ENCODE peak calls at places on chromosome 20, in eight cellular contexts. One of them, this sample, is unnamed.

GRCh38 chr20:23187759-23188158 is 101.6 kb upstream of the CD93 start:
- DNase-seq in sigmoid colon: no peak
- DNase-seq in anterior cingulate cortex: no peak
- DNase-seq in activated gamma-delta T cell treated with Interleukin-2 at 50 U/mL for 16 hours: no peak
- DNase-seq in nephron progenitor cell: no peak
- DNase-seq in activated CD4-positive, alpha-beta T cell treated with anti-CD3 and anti-CD28 coated beads, Interleukin-2, amount 50 U/mL, for 48 hours: no peak
- DNase-seq in fibroblast of the conjunctiva: no peak
- DNase-seq in aorta: no peak
- DNase-seq in this sample: no peak

GRCh38 chr20:2387180-2387577 is 6.5 kb downstream of the TGM6 start:
- DNase-seq in sigmoid colon: no peak
- DNase-seq in anterior cingulate cortex: no peak
- DNase-seq in activated gamma-delta T cell treated with Interleukin-2 at 50 U/mL for 16 hours: no peak
- DNase-seq in nephron progenitor cell: peak
- DNase-seq in activated CD4-positive, alpha-beta T cell treated with anti-CD3 and anti-CD28 coated beads, Interleukin-2, amount 50 U/mL, for 48 hours: peak
- DNase-seq in fibroblast of the conjunctiva: no peak
- DNase-seq in aorta: no peak
- DNase-seq in this sample: peak

GRCh38 chr20:34570859-34571306 is 12.4 kb downstream of the MAP1LC3A start:
- DNase-seq in sigmoid colon: no peak
- DNase-seq in anterior cingulate cortex: no peak
- DNase-seq in activated gamma-delta T cell treated with Interleukin-2 at 50 U/mL for 16 hours: no peak
- DNase-seq in nephron progenitor cell: no peak
- DNase-seq in activated CD4-positive, alpha-beta T cell treated with anti-CD3 and anti-CD28 coated beads, Interleukin-2, amount 50 U/mL, for 48 hours: no peak
- DNase-seq in fibroblast of the conjunctiva: no peak
- DNase-seq in aorta: no peak
- DNase-seq in this sample: no peak

GRCh38 chr20:1657556-1658334 is at the start of gene SIRPG:
- DNase-seq in sigmoid colon: no peak
- DNase-seq in anterior cingulate cortex: no peak
- DNase-seq in activated gamma-delta T cell treated with Interleukin-2 at 50 U/mL for 16 hours: peak
- DNase-seq in nephron progenitor cell: no peak
- DNase-seq in activated CD4-positive, alpha-beta T cell treated with anti-CD3 and anti-CD28 coated beads, Interleukin-2, amount 50 U/mL, for 48 hours: no peak
- DNase-seq in fibroblast of the conjunctiva: no peak
- DNase-seq in aorta: no peak
- DNase-seq in this sample: no peak

GRCh38 chr20:62055106-62055861 is 10.4 kb downstream of the TAF4 start:
- DNase-seq in sigmoid colon: no peak
- DNase-seq in anterior cingulate cortex: no peak
- DNase-seq in activated gamma-delta T cell treated with Interleukin-2 at 50 U/mL for 16 hours: no peak
- DNase-seq in nephron progenitor cell: no peak
- DNase-seq in activated CD4-positive, alpha-beta T cell treated with anti-CD3 and anti-CD28 coated beads, Interleukin-2, amount 50 U/mL, for 48 hours: no peak
- DNase-seq in fibroblast of the conjunctiva: no peak
- DNase-seq in aorta: no peak
- DNase-seq in this sample: no peak

GRCh38 chr20:25237610-25238318 is 10.1 kb upstream of the PYGB start:
- DNase-seq in sigmoid colon: peak
- DNase-seq in anterior cingulate cortex: no peak
- DNase-seq in activated gamma-delta T cell treated with Interleukin-2 at 50 U/mL for 16 hours: no peak
- DNase-seq in nephron progenitor cell: no peak
- DNase-seq in activated CD4-positive, alpha-beta T cell treated with anti-CD3 and anti-CD28 coated beads, Interleukin-2, amount 50 U/mL, for 48 hours: peak
- DNase-seq in fibroblast of the conjunctiva: peak
- DNase-seq in aorta: peak
- DNase-seq in this sample: peak

GRCh38 chr20:47377122-47377722 is 20.7 kb upstream of the ZMYND8 start:
- DNase-seq in sigmoid colon: no peak
- DNase-seq in anterior cingulate cortex: no peak
- DNase-seq in activated gamma-delta T cell treated with Interleukin-2 at 50 U/mL for 16 hours: no peak
- DNase-seq in nephron progenitor cell: no peak
- DNase-seq in activated CD4-positive, alpha-beta T cell treated with anti-CD3 and anti-CD28 coated beads, Interleukin-2, amount 50 U/mL, for 48 hours: no peak
- DNase-seq in fibroblast of the conjunctiva: no peak
- DNase-seq in aorta: no peak
- DNase-seq in this sample: no peak

GRCh38 chr20:63327229-63327745 is 33.9 kb downstream of the CHRNA4 start:
- DNase-seq in sigmoid colon: no peak
- DNase-seq in anterior cingulate cortex: no peak
- DNase-seq in activated gamma-delta T cell treated with Interleukin-2 at 50 U/mL for 16 hours: no peak
- DNase-seq in nephron progenitor cell: no peak
- DNase-seq in activated CD4-positive, alpha-beta T cell treated with anti-CD3 and anti-CD28 coated beads, Interleukin-2, amount 50 U/mL, for 48 hours: no peak
- DNase-seq in fibroblast of the conjunctiva: no peak
- DNase-seq in aorta: peak
- DNase-seq in this sample: no peak

GRCh38 chr20:3616250-3616649 is 46.9 kb downstream of the GFRA4 start:
- DNase-seq in sigmoid colon: no peak
- DNase-seq in anterior cingulate cortex: no peak
- DNase-seq in activated gamma-delta T cell treated with Interleukin-2 at 50 U/mL for 16 hours: no peak
- DNase-seq in nephron progenitor cell: no peak
- DNase-seq in activated CD4-positive, alpha-beta T cell treated with anti-CD3 and anti-CD28 coated beads, Interleukin-2, amount 50 U/mL, for 48 hours: no peak
- DNase-seq in fibroblast of the conjunctiva: no peak
- DNase-seq in aorta: no peak
- DNase-seq in this sample: no peak

GRCh38 chr20:32988008-32988407 is 16.2 kb downstream of the SUN5 start:
- DNase-seq in sigmoid colon: no peak
- DNase-seq in anterior cingulate cortex: no peak
- DNase-seq in activated gamma-delta T cell treated with Interleukin-2 at 50 U/mL for 16 hours: no peak
- DNase-seq in nephron progenitor cell: no peak
- DNase-seq in activated CD4-positive, alpha-beta T cell treated with anti-CD3 and anti-CD28 coated beads, Interleukin-2, amount 50 U/mL, for 48 hours: no peak
- DNase-seq in fibroblast of the conjunctiva: no peak
- DNase-seq in aorta: no peak
- DNase-seq in this sample: no peak

GRCh38 chr20:19734811-19735210 is 23.2 kb upstream of the RIN2 start:
- DNase-seq in sigmoid colon: no peak
- DNase-seq in anterior cingulate cortex: no peak
- DNase-seq in activated gamma-delta T cell treated with Interleukin-2 at 50 U/mL for 16 hours: no peak
- DNase-seq in nephron progenitor cell: no peak
- DNase-seq in activated CD4-positive, alpha-beta T cell treated with anti-CD3 and anti-CD28 coated beads, Interleukin-2, amount 50 U/mL, for 48 hours: no peak
- DNase-seq in fibroblast of the conjunctiva: no peak
- DNase-seq in aorta: no peak
- DNase-seq in this sample: no peak

GRCh38 chr20:32569380-32570305 is 15.5 kb downstream of the NOL4L start:
- DNase-seq in sigmoid colon: no peak
- DNase-seq in anterior cingulate cortex: no peak
- DNase-seq in activated gamma-delta T cell treated with Interleukin-2 at 50 U/mL for 16 hours: no peak
- DNase-seq in nephron progenitor cell: no peak
- DNase-seq in activated CD4-positive, alpha-beta T cell treated with anti-CD3 and anti-CD28 coated beads, Interleukin-2, amount 50 U/mL, for 48 hours: no peak
- DNase-seq in fibroblast of the conjunctiva: no peak
- DNase-seq in aorta: no peak
- DNase-seq in this sample: no peak

GRCh38 chr20:4014031-4014474 is 1.3 kb downstream of the RNF24 start:
- DNase-seq in sigmoid colon: no peak
- DNase-seq in anterior cingulate cortex: peak
- DNase-seq in activated gamma-delta T cell treated with Interleukin-2 at 50 U/mL for 16 hours: no peak
- DNase-seq in nephron progenitor cell: no peak
- DNase-seq in activated CD4-positive, alpha-beta T cell treated with anti-CD3 and anti-CD28 coated beads, Interleukin-2, amount 50 U/mL, for 48 hours: no peak
- DNase-seq in fibroblast of the conjunctiva: peak
- DNase-seq in aorta: no peak
- DNase-seq in this sample: no peak

GRCh38 chr20:52342913-52343312 is 151.3 kb upstream of the ZFP64 start:
- DNase-seq in sigmoid colon: no peak
- DNase-seq in anterior cingulate cortex: no peak
- DNase-seq in activated gamma-delta T cell treated with Interleukin-2 at 50 U/mL for 16 hours: no peak
- DNase-seq in nephron progenitor cell: no peak
- DNase-seq in activated CD4-positive, alpha-beta T cell treated with anti-CD3 and anti-CD28 coated beads, Interleukin-2, amount 50 U/mL, for 48 hours: no peak
- DNase-seq in fibroblast of the conjunctiva: no peak
- DNase-seq in aorta: no peak
- DNase-seq in this sample: no peak

GRCh38 chr20:49286689-49287551 is 9.1 kb upstream of the ZNFX1 start:
- DNase-seq in sigmoid colon: no peak
- DNase-seq in anterior cingulate cortex: no peak
- DNase-seq in activated gamma-delta T cell treated with Interleukin-2 at 50 U/mL for 16 hours: no peak
- DNase-seq in nephron progenitor cell: no peak
- DNase-seq in activated CD4-positive, alpha-beta T cell treated with anti-CD3 and anti-CD28 coated beads, Interleukin-2, amount 50 U/mL, for 48 hours: no peak
- DNase-seq in fibroblast of the conjunctiva: no peak
- DNase-seq in aorta: no peak
- DNase-seq in this sample: no peak

GRCh38 chr20:6651016-6651415 is 116.5 kb upstream of the BMP2 start:
- DNase-seq in sigmoid colon: peak
- DNase-seq in anterior cingulate cortex: no peak
- DNase-seq in activated gamma-delta T cell treated with Interleukin-2 at 50 U/mL for 16 hours: no peak
- DNase-seq in nephron progenitor cell: no peak
- DNase-seq in activated CD4-positive, alpha-beta T cell treated with anti-CD3 and anti-CD28 coated beads, Interleukin-2, amount 50 U/mL, for 48 hours: no peak
- DNase-seq in fibroblast of the conjunctiva: no peak
- DNase-seq in aorta: no peak
- DNase-seq in this sample: no peak

GRCh38 chr20:22577515-22578220 is 6.7 kb downstream of the FOXA2 start:
- DNase-seq in sigmoid colon: no peak
- DNase-seq in anterior cingulate cortex: no peak
- DNase-seq in activated gamma-delta T cell treated with Interleukin-2 at 50 U/mL for 16 hours: no peak
- DNase-seq in nephron progenitor cell: peak
- DNase-seq in activated CD4-positive, alpha-beta T cell treated with anti-CD3 and anti-CD28 coated beads, Interleukin-2, amount 50 U/mL, for 48 hours: no peak
- DNase-seq in fibroblast of the conjunctiva: no peak
- DNase-seq in aorta: no peak
- DNase-seq in this sample: no peak

GRCh38 chr20:667351-668034 is 8.1 kb downstream of the SCRT2 start:
- DNase-seq in sigmoid colon: no peak
- DNase-seq in anterior cingulate cortex: no peak
- DNase-seq in activated gamma-delta T cell treated with Interleukin-2 at 50 U/mL for 16 hours: peak
- DNase-seq in nephron progenitor cell: peak
- DNase-seq in activated CD4-positive, alpha-beta T cell treated with anti-CD3 and anti-CD28 coated beads, Interleukin-2, amount 50 U/mL, for 48 hours: peak
- DNase-seq in fibroblast of the conjunctiva: no peak
- DNase-seq in aorta: peak
- DNase-seq in this sample: peak

GRCh38 chr20:10005885-10006284 is 28.9 kb upstream of the ANKEF1 start:
- DNase-seq in sigmoid colon: no peak
- DNase-seq in anterior cingulate cortex: no peak
- DNase-seq in activated gamma-delta T cell treated with Interleukin-2 at 50 U/mL for 16 hours: no peak
- DNase-seq in nephron progenitor cell: no peak
- DNase-seq in activated CD4-positive, alpha-beta T cell treated with anti-CD3 and anti-CD28 coated beads, Interleukin-2, amount 50 U/mL, for 48 hours: no peak
- DNase-seq in fibroblast of the conjunctiva: no peak
- DNase-seq in aorta: no peak
- DNase-seq in this sample: no peak

GRCh38 chr20:20161611-20162010 is 109.3 kb downstream of the CFAP61 start:
- DNase-seq in sigmoid colon: no peak
- DNase-seq in anterior cingulate cortex: no peak
- DNase-seq in activated gamma-delta T cell treated with Interleukin-2 at 50 U/mL for 16 hours: no peak
- DNase-seq in nephron progenitor cell: no peak
- DNase-seq in activated CD4-positive, alpha-beta T cell treated with anti-CD3 and anti-CD28 coated beads, Interleukin-2, amount 50 U/mL, for 48 hours: no peak
- DNase-seq in fibroblast of the conjunctiva: no peak
- DNase-seq in aorta: no peak
- DNase-seq in this sample: no peak

GRCh38 chr20:34994509-34995131 is 39.0 kb downstream of the MYH7B start:
- DNase-seq in sigmoid colon: no peak
- DNase-seq in anterior cingulate cortex: no peak
- DNase-seq in activated gamma-delta T cell treated with Interleukin-2 at 50 U/mL for 16 hours: no peak
- DNase-seq in nephron progenitor cell: no peak
- DNase-seq in activated CD4-positive, alpha-beta T cell treated with anti-CD3 and anti-CD28 coated beads, Interleukin-2, amount 50 U/mL, for 48 hours: no peak
- DNase-seq in fibroblast of the conjunctiva: no peak
- DNase-seq in aorta: no peak
- DNase-seq in this sample: no peak

GRCh38 chr20:5504061-5504739 is 187.4 kb upstream of the PROKR2 start:
- DNase-seq in sigmoid colon: peak
- DNase-seq in anterior cingulate cortex: peak
- DNase-seq in activated gamma-delta T cell treated with Interleukin-2 at 50 U/mL for 16 hours: no peak
- DNase-seq in nephron progenitor cell: no peak
- DNase-seq in activated CD4-positive, alpha-beta T cell treated with anti-CD3 and anti-CD28 coated beads, Interleukin-2, amount 50 U/mL, for 48 hours: no peak
- DNase-seq in fibroblast of the conjunctiva: peak
- DNase-seq in aorta: peak
- DNase-seq in this sample: no peak

GRCh38 chr20:2984956-2985661 is 58.3 kb upstream of the GNRH2 start:
- DNase-seq in sigmoid colon: no peak
- DNase-seq in anterior cingulate cortex: no peak
- DNase-seq in activated gamma-delta T cell treated with Interleukin-2 at 50 U/mL for 16 hours: no peak
- DNase-seq in nephron progenitor cell: no peak
- DNase-seq in activated CD4-positive, alpha-beta T cell treated with anti-CD3 and anti-CD28 coated beads, Interleukin-2, amount 50 U/mL, for 48 hours: peak
- DNase-seq in fibroblast of the conjunctiva: peak
- DNase-seq in aorta: peak
- DNase-seq in this sample: no peak

GRCh38 chr20:25695532-25696383 is 895 bp downstream of the ZNF337 start:
- DNase-seq in sigmoid colon: no peak
- DNase-seq in anterior cingulate cortex: no peak
- DNase-seq in activated gamma-delta T cell treated with Interleukin-2 at 50 U/mL for 16 hours: no peak
- DNase-seq in nephron progenitor cell: no peak
- DNase-seq in activated CD4-positive, alpha-beta T cell treated with anti-CD3 and anti-CD28 coated beads, Interleukin-2, amount 50 U/mL, for 48 hours: peak
- DNase-seq in fibroblast of the conjunctiva: no peak
- DNase-seq in aorta: no peak
- DNase-seq in this sample: no peak

GRCh38 chr20:57698867-57699275 is 10.9 kb downstream of the PMEPA1 start:
- DNase-seq in sigmoid colon: no peak
- DNase-seq in anterior cingulate cortex: no peak
- DNase-seq in activated gamma-delta T cell treated with Interleukin-2 at 50 U/mL for 16 hours: no peak
- DNase-seq in nephron progenitor cell: no peak
- DNase-seq in activated CD4-positive, alpha-beta T cell treated with anti-CD3 and anti-CD28 coated beads, Interleukin-2, amount 50 U/mL, for 48 hours: peak
- DNase-seq in fibroblast of the conjunctiva: no peak
- DNase-seq in aorta: no peak
- DNase-seq in this sample: peak

GRCh38 chr20:3808141-3808479 is 12.0 kb downstream of the CDC25B start:
- DNase-seq in sigmoid colon: peak
- DNase-seq in anterior cingulate cortex: no peak
- DNase-seq in activated gamma-delta T cell treated with Interleukin-2 at 50 U/mL for 16 hours: no peak
- DNase-seq in nephron progenitor cell: no peak
- DNase-seq in activated CD4-positive, alpha-beta T cell treated with anti-CD3 and anti-CD28 coated beads, Interleukin-2, amount 50 U/mL, for 48 hours: no peak
- DNase-seq in fibroblast of the conjunctiva: peak
- DNase-seq in aorta: peak
- DNase-seq in this sample: no peak

GRCh38 chr20:7161690-7162089 is 394.2 kb downstream of the BMP2 start:
- DNase-seq in sigmoid colon: no peak
- DNase-seq in anterior cingulate cortex: no peak
- DNase-seq in activated gamma-delta T cell treated with Interleukin-2 at 50 U/mL for 16 hours: no peak
- DNase-seq in nephron progenitor cell: no peak
- DNase-seq in activated CD4-positive, alpha-beta T cell treated with anti-CD3 and anti-CD28 coated beads, Interleukin-2, amount 50 U/mL, for 48 hours: no peak
- DNase-seq in fibroblast of the conjunctiva: no peak
- DNase-seq in aorta: no peak
- DNase-seq in this sample: no peak

GRCh38 chr20:38126146-38126912 is 38.7 kb downstream of the TGM2 start:
- DNase-seq in sigmoid colon: peak
- DNase-seq in anterior cingulate cortex: no peak
- DNase-seq in activated gamma-delta T cell treated with Interleukin-2 at 50 U/mL for 16 hours: no peak
- DNase-seq in nephron progenitor cell: no peak
- DNase-seq in activated CD4-positive, alpha-beta T cell treated with anti-CD3 and anti-CD28 coated beads, Interleukin-2, amount 50 U/mL, for 48 hours: no peak
- DNase-seq in fibroblast of the conjunctiva: no peak
- DNase-seq in aorta: no peak
- DNase-seq in this sample: no peak

GRCh38 chr20:63280929-63281545 is 8.4 kb downstream of the ARFGAP1 start:
- DNase-seq in sigmoid colon: no peak
- DNase-seq in anterior cingulate cortex: no peak
- DNase-seq in activated gamma-delta T cell treated with Interleukin-2 at 50 U/mL for 16 hours: no peak
- DNase-seq in nephron progenitor cell: no peak
- DNase-seq in activated CD4-positive, alpha-beta T cell treated with anti-CD3 and anti-CD28 coated beads, Interleukin-2, amount 50 U/mL, for 48 hours: no peak
- DNase-seq in fibroblast of the conjunctiva: no peak
- DNase-seq in aorta: peak
- DNase-seq in this sample: no peak

GRCh38 chr20:14219801-14220461 is 117.5 kb downstream of the FLRT3 start:
- DNase-seq in sigmoid colon: peak
- DNase-seq in anterior cingulate cortex: no peak
- DNase-seq in activated gamma-delta T cell treated with Interleukin-2 at 50 U/mL for 16 hours: no peak
- DNase-seq in nephron progenitor cell: no peak
- DNase-seq in activated CD4-positive, alpha-beta T cell treated with anti-CD3 and anti-CD28 coated beads, Interleukin-2, amount 50 U/mL, for 48 hours: no peak
- DNase-seq in fibroblast of the conjunctiva: no peak
- DNase-seq in aorta: no peak
- DNase-seq in this sample: no peak

GRCh38 chr20:36061754-36062153 is 92.8 kb upstream of the EPB41L1 start:
- DNase-seq in sigmoid colon: no peak
- DNase-seq in anterior cingulate cortex: no peak
- DNase-seq in activated gamma-delta T cell treated with Interleukin-2 at 50 U/mL for 16 hours: no peak
- DNase-seq in nephron progenitor cell: no peak
- DNase-seq in activated CD4-positive, alpha-beta T cell treated with anti-CD3 and anti-CD28 coated beads, Interleukin-2, amount 50 U/mL, for 48 hours: no peak
- DNase-seq in fibroblast of the conjunctiva: peak
- DNase-seq in aorta: no peak
- DNase-seq in this sample: no peak

This sample was measured in stimulated activated naive CD8-positive, alpha-beta T cell treated with anti-CD3 and anti-CD28 coated beads, Interleukin-15, amount 100 ng/mL, for 72 hours.